ENCODE peak calls at places on chromosomes 4 and X, in four cellular contexts. E is tibial artery, H is A673, B is uterus. O is an unnamed sample.

GRCh38 chrX:101287402-101287801 is 3.7 kb downstream of the TAF7L start:
- DNase-seq in E (no peak), H (peak; percentile 58), B (no peak), O (no peak)

GRCh38 chrX:28586891-28587635 is at the start of gene IL1RAPL1:
- DNase-seq in H (peak; percentile 41), E (no peak), B (no peak), O (no peak)

GRCh38 chr4:145177906-145178538 is 2.4 kb downstream of the OTUD4 start:
- DNase-seq in B (no peak), H (peak; percentile 15), E (no peak), O (no peak)

GRCh38 chrX:150690126-150690525 is 3.1 kb upstream of the MTMR1 start:
- DNase-seq in B (no peak), H (peak; percentile 45), E (no peak), O (no peak)

GRCh38 chr4:157217708-157218107 is 2.8 kb upstream of the GRIA2 start:
- DNase-seq in E (no peak), H (peak; percentile 29), B (no peak), O (no peak)

GRCh38 chr4:4866833-4867744 is 7.6 kb downstream of the MSX1 start:
- DNase-seq in H (no peak), E (no peak), B (peak; percentile 83), O (peak; percentile 47)

GRCh38 chr4:144583658-144584057 is 62.3 kb upstream of the HHIP start:
- DNase-seq in E (no peak), B (no peak), H (no peak), O (no peak)

GRCh38 chrX:131626681-131627296 is 82.9 kb downstream of the OR13H1 start:
- DNase-seq in H (peak; percentile 33), B (no peak), E (no peak), O (no peak)

GRCh38 chrX:15269618-15270521 is at the start of gene ASB9:
- DNase-seq in H (no peak), E (peak; percentile 56), B (no peak), O (no peak)

DNA sequence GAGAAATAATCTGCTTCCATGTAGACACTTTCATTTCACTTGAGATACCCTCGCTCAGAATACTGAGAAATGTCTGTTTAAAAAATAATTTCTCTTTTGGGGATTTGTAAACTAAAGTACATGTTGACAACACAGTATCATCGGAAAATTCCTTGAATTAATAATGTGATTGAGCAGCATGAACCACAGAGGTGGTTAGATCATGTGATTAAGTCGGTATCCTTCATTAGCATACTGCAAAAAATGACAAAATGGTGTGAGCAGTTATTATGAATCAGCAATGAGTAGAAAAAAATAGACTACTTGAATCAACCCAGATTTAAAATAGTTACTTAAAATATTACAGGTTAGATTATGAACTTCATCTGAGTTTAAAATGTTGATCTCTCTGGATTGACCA is 14.1 kb downstream of the MAP7D3 start:
- DNase-seq in B (no peak), H (no peak), E (no peak), O (no peak)
- TF ChIP-seq CTCF in B (no peak), H (no peak), E (no peak), O (no peak)

DNA sequence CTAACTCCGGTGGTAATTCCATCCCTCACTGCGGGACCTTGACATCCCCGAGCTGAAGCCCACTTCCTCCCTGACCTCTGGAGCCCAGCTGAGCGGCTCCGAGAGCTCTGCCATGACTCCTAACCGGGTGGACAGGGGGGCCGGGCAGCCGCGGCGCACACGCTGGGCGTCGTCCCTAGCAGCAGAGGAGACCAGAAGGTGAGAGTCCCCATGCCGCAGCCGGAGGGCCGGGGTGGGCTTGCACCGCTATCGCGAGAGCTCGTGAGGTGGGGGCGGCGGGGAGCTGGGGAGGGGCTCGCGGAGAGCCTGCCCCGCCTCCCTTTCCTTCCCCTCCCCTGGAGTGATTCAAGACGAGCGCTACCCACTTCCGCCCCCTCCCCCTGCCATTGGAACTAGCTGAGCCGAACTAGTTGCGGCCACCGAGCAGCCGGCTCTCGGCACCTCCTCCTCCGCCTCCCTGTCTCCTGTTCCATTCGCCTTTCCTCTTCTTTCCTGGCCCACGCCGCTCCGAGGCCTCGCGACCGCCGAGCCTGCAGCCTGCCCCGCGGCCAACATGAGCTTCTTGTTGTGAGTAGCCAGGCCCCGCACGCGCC is at the start of gene MOB1B:
- DNase-seq in E (peak; percentile 91), B (peak; percentile 81), H (peak; percentile 84), O (peak; percentile 87)
- H3K4me3 ChIP-seq in E (peak within 1 kb of the TSS; percentile 68), B (peak within 1 kb of the TSS; percentile 77), H (peak within 1 kb of the TSS; percentile 74), O (peak within 1 kb of the TSS; percentile 90)

GRCh38 chr4:128721896-128722295 is 87.6 kb upstream of the JADE1 start:
- DNase-seq in B (no peak), E (no peak), H (no peak), O (no peak)

GRCh38 chr4:128728190-128728589 is 81.3 kb upstream of the JADE1 start:
- DNase-seq in E (no peak), H (no peak), B (no peak), O (no peak)

GRCh38 chr4:128725405-128725804 is 84.1 kb upstream of the JADE1 start:
- DNase-seq in E (no peak), B (no peak), H (no peak), O (no peak)

GRCh38 chr4:128727658-128728057 is 81.8 kb upstream of the JADE1 start:
- DNase-seq in E (no peak), B (no peak), H (no peak), O (no peak)
- H3K27ac ChIP-seq in E (no peak overlapping the region), B (no peak overlapping the region), H (no peak overlapping the region), O (no peak overlapping the region)

DNA sequence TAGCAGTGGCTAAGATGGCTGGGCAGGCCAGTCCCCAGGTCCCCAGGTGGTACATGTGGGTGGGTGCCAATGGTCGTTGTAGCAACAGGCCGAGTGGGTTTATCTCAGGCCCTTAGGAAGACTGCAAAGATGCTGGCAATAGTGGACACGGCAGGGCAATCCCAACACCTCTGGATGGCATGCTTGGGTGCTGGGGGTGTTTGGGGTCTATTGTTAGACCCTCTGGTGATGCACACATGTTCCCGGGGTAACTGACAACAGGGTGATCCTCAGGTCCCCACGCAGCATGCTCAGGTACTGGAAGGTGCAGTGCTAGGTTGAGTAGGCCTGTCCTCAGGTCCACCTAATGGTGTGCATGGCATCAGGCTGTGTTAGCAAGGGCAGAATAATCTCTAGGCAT is 267.5 kb downstream of the ANKRD50 start:
- DNase-seq in H (no peak), E (no peak), B (no peak), O (no peak)
- TF ChIP-seq CTCF in H (no peak), E (no peak), B (no peak), O (no peak)

GRCh38 chr4:85496146-85496849 is 21.3 kb downstream of the ARHGAP24 start:
- DNase-seq in H (peak; percentile 21), E (no peak), B (no peak), O (no peak)
- H3K4me3 ChIP-seq in H (peak overlapping the region; percentile 12), E (no peak overlapping the region), B (no peak overlapping the region), O (no peak overlapping the region)

GRCh38 chrX:128622296-128622695 is 570.1 kb upstream of the ACTRT1 start:
- DNase-seq in B (no peak), H (no peak), E (no peak), O (no peak)
- H3K27ac ChIP-seq in B (no peak overlapping the region), H (no peak overlapping the region), E (no peak overlapping the region), O (no peak overlapping the region)

DNA sequence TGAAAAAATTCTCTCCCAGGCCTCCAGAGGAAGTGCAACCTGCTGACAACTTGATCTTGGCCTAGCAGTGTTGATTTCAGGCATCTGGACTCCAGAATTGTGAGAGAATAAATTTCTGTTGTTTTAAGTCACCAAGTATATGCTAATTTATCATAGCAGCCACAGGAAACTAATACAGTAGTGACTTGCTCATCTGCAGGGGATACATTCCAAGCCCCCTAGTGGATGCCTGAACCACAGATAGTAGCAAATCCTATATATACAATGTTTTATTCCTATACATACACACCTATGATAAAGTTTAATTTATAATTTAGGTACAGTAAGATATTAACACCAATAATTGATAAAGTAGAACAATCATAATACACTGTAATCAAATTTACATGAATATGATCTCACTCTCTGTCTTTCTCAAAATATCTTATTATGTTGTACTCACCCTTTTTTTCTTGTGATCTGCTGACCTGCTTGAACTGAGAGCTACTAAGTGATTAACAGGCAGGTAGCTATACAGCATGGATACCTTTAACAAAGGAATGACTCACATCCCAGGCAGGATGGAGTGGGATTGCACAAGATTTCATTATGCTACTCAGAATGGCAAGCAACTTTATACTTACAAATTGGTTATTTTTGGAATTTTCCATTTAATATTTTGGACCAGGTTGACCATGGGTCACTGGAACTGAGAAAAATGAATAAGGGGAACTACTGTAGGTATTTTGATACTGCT is 501.1 kb downstream of the KCNIP4 start:
- DNase-seq in H (no peak), E (no peak), B (no peak), O (no peak)
- TF ChIP-seq CTCF in H (peak; percentile 16), E (no peak), B (no peak), O (no peak)

DNA sequence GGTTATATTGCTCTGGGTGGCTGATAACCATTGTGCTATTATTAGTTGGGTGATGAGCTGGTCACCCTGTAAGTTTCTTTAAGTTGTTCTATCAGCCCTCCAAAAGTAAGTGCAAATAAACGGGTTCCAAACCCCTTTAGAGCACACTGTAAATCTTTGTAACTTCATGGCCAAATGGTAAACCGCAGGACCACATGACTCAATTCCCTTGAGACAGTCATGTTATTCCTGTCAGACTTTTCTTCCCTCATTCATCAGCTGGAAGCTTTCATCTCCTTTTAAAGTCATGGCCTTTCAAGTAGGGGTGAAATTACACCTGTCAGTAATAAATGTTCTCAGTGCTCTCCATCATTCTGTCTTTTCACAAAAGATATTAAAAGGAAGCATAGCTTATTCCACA is 275.3 kb downstream of the CFAP299 start:
- DNase-seq in E (no peak), H (no peak), B (no peak), O (no peak)
- H3K4me3 ChIP-seq in E (no peak overlapping the region), H (no peak overlapping the region), B (no peak overlapping the region), O (no peak overlapping the region)

DNA sequence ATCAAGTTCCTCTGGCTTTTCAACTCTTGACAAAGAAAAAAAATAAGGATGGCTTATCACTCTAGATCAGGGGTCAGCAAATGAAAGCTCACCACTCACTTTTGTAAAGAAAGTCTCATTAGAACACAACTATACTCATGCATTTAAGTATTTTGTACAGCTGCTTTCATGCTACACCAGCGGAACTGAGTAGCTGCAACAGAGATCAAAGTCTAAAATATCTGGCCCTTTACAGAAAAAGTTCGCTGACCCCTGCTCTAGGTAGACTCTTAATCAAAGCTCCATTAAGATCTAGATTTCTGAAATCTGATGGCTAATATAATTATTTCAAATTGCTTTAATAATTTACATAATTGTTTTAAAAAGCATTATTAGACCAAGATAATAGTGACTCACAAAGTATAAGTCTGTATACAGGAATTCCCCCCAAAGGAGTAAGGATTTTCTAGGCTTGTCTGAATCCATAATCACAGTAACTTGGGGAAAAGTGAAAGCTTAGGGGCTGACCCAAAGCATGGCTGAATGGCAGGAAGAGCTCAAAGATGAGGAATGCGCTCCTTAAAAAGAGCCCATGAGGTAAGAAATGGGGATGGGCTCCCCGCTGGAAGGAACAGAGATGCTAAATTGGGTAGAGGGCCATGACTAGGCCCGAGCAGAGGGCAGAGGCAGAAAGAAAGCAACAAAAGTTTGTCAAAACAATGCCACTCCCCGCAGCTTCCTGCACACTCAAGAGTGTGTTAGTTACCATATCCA is 140.3 kb downstream of the SH3KBP1 start:
- DNase-seq in B (no peak), H (no peak), E (no peak), O (no peak)
- H3K27ac ChIP-seq in B (no peak overlapping the region), H (no peak overlapping the region), E (no peak overlapping the region), O (no peak overlapping the region)

O was measured in psoas muscle.